ENCODE peak calls at places on chromosomes 4 and X, in nine cellular contexts. One of them, this sample, is unnamed.

GRCh38 chr4:65566473-65566872 is 103.8 kb downstream of the EPHA5 start:
- DNase-seq in sigmoid colon: no peak
- DNase-seq in retinal pigment epithelial cell: no peak
- DNase-seq in adrenal gland: no peak
- DNase-seq in fibroblast of villous mesenchyme: no peak
- DNase-seq in fibroblast of mammary gland: no peak
- DNase-seq in tibial artery: no peak
- DNase-seq in heart right ventricle: no peak
- DNase-seq in heart left ventricle: no peak
- DNase-seq in this sample: no peak

GRCh38 chr4:165493359-165493758 is 114.6 kb downstream of the CPE start:
- DNase-seq in sigmoid colon: peak
- DNase-seq in retinal pigment epithelial cell: peak
- DNase-seq in adrenal gland: peak
- DNase-seq in fibroblast of villous mesenchyme: peak
- DNase-seq in fibroblast of mammary gland: peak
- DNase-seq in tibial artery: no peak
- DNase-seq in heart right ventricle: peak
- DNase-seq in heart left ventricle: peak
- DNase-seq in this sample: peak

GRCh38 chrX:132958086-132958703 is at the start of gene HS6ST2:
- DNase-seq in sigmoid colon: no peak
- DNase-seq in retinal pigment epithelial cell: no peak
- DNase-seq in adrenal gland: no peak
- DNase-seq in fibroblast of villous mesenchyme: no peak
- DNase-seq in fibroblast of mammary gland: no peak
- DNase-seq in tibial artery: no peak
- DNase-seq in heart right ventricle: peak
- DNase-seq in heart left ventricle: no peak
- DNase-seq in this sample: no peak

GRCh38 chr4:183492791-183493221 is 12.1 kb upstream of the ING2 start:
- DNase-seq in sigmoid colon: no peak
- DNase-seq in retinal pigment epithelial cell: no peak
- DNase-seq in adrenal gland: no peak
- DNase-seq in fibroblast of villous mesenchyme: peak
- DNase-seq in fibroblast of mammary gland: peak
- DNase-seq in tibial artery: no peak
- DNase-seq in heart right ventricle: no peak
- DNase-seq in heart left ventricle: no peak
- DNase-seq in this sample: peak

GRCh38 chr4:27701563-27701962 is 840.9 kb downstream of the STIM2 start:
- DNase-seq in sigmoid colon: no peak
- DNase-seq in retinal pigment epithelial cell: no peak
- DNase-seq in adrenal gland: no peak
- DNase-seq in fibroblast of villous mesenchyme: peak
- DNase-seq in fibroblast of mammary gland: no peak
- DNase-seq in tibial artery: no peak
- DNase-seq in heart right ventricle: no peak
- DNase-seq in heart left ventricle: no peak
- DNase-seq in this sample: no peak

GRCh38 chrX:16205840-16206239 is 38.6 kb downstream of the MAGEB17 start:
- DNase-seq in sigmoid colon: no peak
- DNase-seq in retinal pigment epithelial cell: no peak
- DNase-seq in adrenal gland: no peak
- DNase-seq in fibroblast of villous mesenchyme: no peak
- DNase-seq in fibroblast of mammary gland: peak
- DNase-seq in tibial artery: no peak
- DNase-seq in heart right ventricle: no peak
- DNase-seq in heart left ventricle: no peak
- DNase-seq in this sample: no peak

GRCh38 chr4:75781328-75781727 is 57.0 kb downstream of the USO1 start:
- DNase-seq in sigmoid colon: no peak
- DNase-seq in retinal pigment epithelial cell: no peak
- DNase-seq in adrenal gland: no peak
- DNase-seq in fibroblast of villous mesenchyme: no peak
- DNase-seq in fibroblast of mammary gland: no peak
- DNase-seq in tibial artery: no peak
- DNase-seq in heart right ventricle: no peak
- DNase-seq in heart left ventricle: no peak
- DNase-seq in this sample: peak

GRCh38 chrX:134580947-134581346 is 77.3 kb downstream of the PLAC1 start:
- DNase-seq in sigmoid colon: no peak
- DNase-seq in retinal pigment epithelial cell: no peak
- DNase-seq in adrenal gland: no peak
- DNase-seq in fibroblast of villous mesenchyme: peak
- DNase-seq in fibroblast of mammary gland: peak
- DNase-seq in tibial artery: no peak
- DNase-seq in heart right ventricle: no peak
- DNase-seq in heart left ventricle: no peak
- DNase-seq in this sample: no peak

GRCh38 chr4:3313556-3314228 is 20.9 kb downstream of the RGS12 start:
- DNase-seq in sigmoid colon: no peak
- DNase-seq in retinal pigment epithelial cell: no peak
- DNase-seq in adrenal gland: peak
- DNase-seq in fibroblast of villous mesenchyme: no peak
- DNase-seq in fibroblast of mammary gland: no peak
- DNase-seq in tibial artery: peak
- DNase-seq in heart right ventricle: no peak
- DNase-seq in heart left ventricle: no peak
- DNase-seq in this sample: no peak

GRCh38 chr4:7788193-7788592 is 151.5 kb downstream of the AFAP1 start:
- DNase-seq in sigmoid colon: peak
- DNase-seq in retinal pigment epithelial cell: no peak
- DNase-seq in adrenal gland: no peak
- DNase-seq in fibroblast of villous mesenchyme: no peak
- DNase-seq in fibroblast of mammary gland: no peak
- DNase-seq in tibial artery: peak
- DNase-seq in heart right ventricle: no peak
- DNase-seq in heart left ventricle: peak
- DNase-seq in this sample: no peak

GRCh38 chr4:117479673-117480072 is 394.3 kb upstream of the TRAM1L1 start:
- DNase-seq in sigmoid colon: no peak
- DNase-seq in retinal pigment epithelial cell: no peak
- DNase-seq in adrenal gland: no peak
- DNase-seq in fibroblast of villous mesenchyme: no peak
- DNase-seq in fibroblast of mammary gland: no peak
- DNase-seq in tibial artery: no peak
- DNase-seq in heart right ventricle: no peak
- DNase-seq in heart left ventricle: no peak
- DNase-seq in this sample: no peak

GRCh38 chr4:1240721-1241465 is 8.0 kb downstream of the CTBP1 start:
- DNase-seq in sigmoid colon: peak
- DNase-seq in retinal pigment epithelial cell: no peak
- DNase-seq in adrenal gland: peak
- DNase-seq in fibroblast of villous mesenchyme: no peak
- DNase-seq in fibroblast of mammary gland: no peak
- DNase-seq in tibial artery: peak
- DNase-seq in heart right ventricle: peak
- DNase-seq in heart left ventricle: no peak
- DNase-seq in this sample: no peak

GRCh38 chrX:102976290-102976689 is 39.2 kb downstream of the RAB40AL start:
- DNase-seq in sigmoid colon: no peak
- DNase-seq in retinal pigment epithelial cell: no peak
- DNase-seq in adrenal gland: no peak
- DNase-seq in fibroblast of villous mesenchyme: no peak
- DNase-seq in fibroblast of mammary gland: peak
- DNase-seq in tibial artery: no peak
- DNase-seq in heart right ventricle: no peak
- DNase-seq in heart left ventricle: no peak
- DNase-seq in this sample: peak

GRCh38 chr4:164935363-164935762 is 42.1 kb downstream of the TRIM61 start:
- DNase-seq in sigmoid colon: no peak
- DNase-seq in retinal pigment epithelial cell: no peak
- DNase-seq in adrenal gland: no peak
- DNase-seq in fibroblast of villous mesenchyme: no peak
- DNase-seq in fibroblast of mammary gland: no peak
- DNase-seq in tibial artery: no peak
- DNase-seq in heart right ventricle: no peak
- DNase-seq in heart left ventricle: no peak
- DNase-seq in this sample: no peak

GRCh38 chr4:836003-836511 is 10.1 kb upstream of the CPLX1 start:
- DNase-seq in sigmoid colon: no peak
- DNase-seq in retinal pigment epithelial cell: no peak
- DNase-seq in adrenal gland: no peak
- DNase-seq in fibroblast of villous mesenchyme: no peak
- DNase-seq in fibroblast of mammary gland: no peak
- DNase-seq in tibial artery: no peak
- DNase-seq in heart right ventricle: no peak
- DNase-seq in heart left ventricle: no peak
- DNase-seq in this sample: no peak

GRCh38 chr4:80231180-80231579 is 33.9 kb downstream of the PRDM8 start:
- DNase-seq in sigmoid colon: no peak
- DNase-seq in retinal pigment epithelial cell: no peak
- DNase-seq in adrenal gland: no peak
- DNase-seq in fibroblast of villous mesenchyme: no peak
- DNase-seq in fibroblast of mammary gland: no peak
- DNase-seq in tibial artery: no peak
- DNase-seq in heart right ventricle: no peak
- DNase-seq in heart left ventricle: no peak
- DNase-seq in this sample: no peak

GRCh38 chrX:29487714-29488113 is 727.6 kb upstream of the MAGEB2 start:
- DNase-seq in sigmoid colon: no peak
- DNase-seq in retinal pigment epithelial cell: no peak
- DNase-seq in adrenal gland: no peak
- DNase-seq in fibroblast of villous mesenchyme: no peak
- DNase-seq in fibroblast of mammary gland: no peak
- DNase-seq in tibial artery: no peak
- DNase-seq in heart right ventricle: no peak
- DNase-seq in heart left ventricle: no peak
- DNase-seq in this sample: no peak

GRCh38 chrX:154750301-154751120 is at the start of gene GAB3:
- DNase-seq in sigmoid colon: no peak
- DNase-seq in retinal pigment epithelial cell: no peak
- DNase-seq in adrenal gland: peak
- DNase-seq in fibroblast of villous mesenchyme: no peak
- DNase-seq in fibroblast of mammary gland: no peak
- DNase-seq in tibial artery: no peak
- DNase-seq in heart right ventricle: peak
- DNase-seq in heart left ventricle: peak
- DNase-seq in this sample: peak

DNA sequence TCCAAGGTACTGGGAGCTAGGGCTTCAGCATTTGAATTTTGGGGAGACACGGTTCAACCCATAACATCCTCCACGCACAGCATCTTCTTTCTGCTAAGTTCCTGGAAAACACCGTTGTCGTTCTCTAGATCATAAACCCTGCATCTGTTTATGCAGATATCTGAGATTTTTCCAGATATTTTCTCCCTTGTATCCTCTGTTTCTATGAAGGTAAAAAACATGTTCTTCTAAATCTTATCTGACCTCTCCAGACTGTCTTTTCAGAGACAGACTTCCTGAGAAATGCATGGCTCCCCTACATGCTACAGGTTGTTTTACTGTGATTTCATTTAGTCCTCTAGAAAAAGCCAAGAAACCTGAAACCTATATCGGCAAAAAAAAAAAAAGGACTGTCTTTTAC is 152.3 kb upstream of the KLF3 start:
- DNase-seq in sigmoid colon: no peak
- DNase-seq in retinal pigment epithelial cell: no peak
- DNase-seq in adrenal gland: no peak
- DNase-seq in fibroblast of villous mesenchyme: no peak
- DNase-seq in fibroblast of mammary gland: no peak
- DNase-seq in tibial artery: no peak
- DNase-seq in heart right ventricle: no peak
- DNase-seq in heart left ventricle: no peak
- DNase-seq in this sample: no peak
- H3K4me3 ChIP-seq in sigmoid colon: no peak
- H3K4me3 ChIP-seq in retinal pigment epithelial cell: no peak
- H3K4me3 ChIP-seq in adrenal gland: no peak
- H3K4me3 ChIP-seq in fibroblast of villous mesenchyme: no peak
- H3K4me3 ChIP-seq in fibroblast of mammary gland: no peak
- H3K4me3 ChIP-seq in tibial artery: no peak
- H3K4me3 ChIP-seq in heart right ventricle: no peak
- H3K4me3 ChIP-seq in heart left ventricle: no peak
- H3K4me3 ChIP-seq in this sample: no peak

GRCh38 chrX:84186603-84187358 is 1.2 kb downstream of the RPS6KA6 start:
- DNase-seq in sigmoid colon: no peak
- DNase-seq in retinal pigment epithelial cell: no peak
- DNase-seq in adrenal gland: no peak
- DNase-seq in fibroblast of villous mesenchyme: no peak
- DNase-seq in fibroblast of mammary gland: peak
- DNase-seq in tibial artery: no peak
- DNase-seq in heart right ventricle: no peak
- DNase-seq in heart left ventricle: no peak
- DNase-seq in this sample: no peak
- TF ChIP-seq CTCF in sigmoid colon: no peak
- TF ChIP-seq CTCF in retinal pigment epithelial cell: no peak
- TF ChIP-seq CTCF in adrenal gland: no peak
- TF ChIP-seq CTCF in fibroblast of villous mesenchyme: no peak
- TF ChIP-seq CTCF in fibroblast of mammary gland: peak
- TF ChIP-seq CTCF in tibial artery: no peak
- TF ChIP-seq CTCF in heart right ventricle: no peak
- TF ChIP-seq CTCF in heart left ventricle: no peak
- TF ChIP-seq CTCF in this sample: no peak

GRCh38 chr4:24913099-24913445 is 230 bp upstream of the CCDC149 start:
- DNase-seq in sigmoid colon: no peak
- DNase-seq in retinal pigment epithelial cell: no peak
- DNase-seq in adrenal gland: no peak
- DNase-seq in fibroblast of villous mesenchyme: no peak
- DNase-seq in fibroblast of mammary gland: no peak
- DNase-seq in tibial artery: no peak
- DNase-seq in heart right ventricle: no peak
- DNase-seq in heart left ventricle: no peak
- DNase-seq in this sample: peak

GRCh38 chr4:24915121-24915922 is 2.5 kb upstream of the CCDC149 start:
- DNase-seq in sigmoid colon: no peak
- DNase-seq in retinal pigment epithelial cell: no peak
- DNase-seq in adrenal gland: no peak
- DNase-seq in fibroblast of villous mesenchyme: peak
- DNase-seq in fibroblast of mammary gland: no peak
- DNase-seq in tibial artery: no peak
- DNase-seq in heart right ventricle: no peak
- DNase-seq in heart left ventricle: no peak
- DNase-seq in this sample: peak

GRCh38 chr4:24914460-24914859 is 1.6 kb upstream of the CCDC149 start:
- DNase-seq in sigmoid colon: no peak
- DNase-seq in retinal pigment epithelial cell: no peak
- DNase-seq in adrenal gland: no peak
- DNase-seq in fibroblast of villous mesenchyme: no peak
- DNase-seq in fibroblast of mammary gland: peak
- DNase-seq in tibial artery: no peak
- DNase-seq in heart right ventricle: no peak
- DNase-seq in heart left ventricle: no peak
- DNase-seq in this sample: peak

GRCh38 chr4:24910504-24910903 is 2.3 kb downstream of the CCDC149 start:
- DNase-seq in sigmoid colon: no peak
- DNase-seq in retinal pigment epithelial cell: no peak
- DNase-seq in adrenal gland: no peak
- DNase-seq in fibroblast of villous mesenchyme: no peak
- DNase-seq in fibroblast of mammary gland: peak
- DNase-seq in tibial artery: no peak
- DNase-seq in heart right ventricle: no peak
- DNase-seq in heart left ventricle: no peak
- DNase-seq in this sample: no peak

GRCh38 chr4:24912252-24913098 is at the start of gene CCDC149:
- DNase-seq in sigmoid colon: peak
- DNase-seq in retinal pigment epithelial cell: peak
- DNase-seq in adrenal gland: peak
- DNase-seq in fibroblast of villous mesenchyme: peak
- DNase-seq in fibroblast of mammary gland: peak
- DNase-seq in tibial artery: peak
- DNase-seq in heart right ventricle: peak
- DNase-seq in heart left ventricle: peak
- DNase-seq in this sample: peak
- H3K4me3 ChIP-seq in sigmoid colon: peak
- H3K4me3 ChIP-seq in retinal pigment epithelial cell: peak
- H3K4me3 ChIP-seq in adrenal gland: peak
- H3K4me3 ChIP-seq in fibroblast of villous mesenchyme: peak
- H3K4me3 ChIP-seq in fibroblast of mammary gland: peak
- H3K4me3 ChIP-seq in tibial artery: peak
- H3K4me3 ChIP-seq in heart right ventricle: peak
- H3K4me3 ChIP-seq in heart left ventricle: peak
- H3K4me3 ChIP-seq in this sample: peak

GRCh38 chr4:38894340-38894982 is 26.9 kb downstream of the FAM114A1 start:
- DNase-seq in sigmoid colon: no peak
- DNase-seq in retinal pigment epithelial cell: no peak
- DNase-seq in adrenal gland: no peak
- DNase-seq in fibroblast of villous mesenchyme: no peak
- DNase-seq in fibroblast of mammary gland: no peak
- DNase-seq in tibial artery: no peak
- DNase-seq in heart right ventricle: no peak
- DNase-seq in heart left ventricle: no peak
- DNase-seq in this sample: no peak
- TF ChIP-seq CTCF in sigmoid colon: no peak
- TF ChIP-seq CTCF in retinal pigment epithelial cell: no peak
- TF ChIP-seq CTCF in adrenal gland: no peak
- TF ChIP-seq CTCF in fibroblast of villous mesenchyme: no peak
- TF ChIP-seq CTCF in fibroblast of mammary gland: no peak
- TF ChIP-seq CTCF in tibial artery: no peak
- TF ChIP-seq CTCF in heart right ventricle: no peak
- TF ChIP-seq CTCF in heart left ventricle: no peak
- TF ChIP-seq CTCF in this sample: no peak

This sample was measured in cardiac fibroblast.